ENCODE peak calls at places on chromosomes 3 and 15, in five cellular contexts. L, N, J, I and S are unnamed samples.

GRCh38 chr15:36808401-36809160 is 229.2 kb downstream of the CDIN1 start:
- DNase-seq in L (no peak), I (no peak), N (no peak), J (no peak), S (no peak)

GRCh38 chr3:114319453-114319852 is 25.6 kb downstream of the TIGIT start:
- DNase-seq in L (no peak), N (no peak), J (peak), I (no peak), S (peak)

GRCh38 chr15:46502668-46503067 is 867.8 kb downstream of the SQOR start:
- DNase-seq in I (no peak), J (no peak), N (no peak), L (no peak), S (no peak)

GRCh38 chr3:80537680-80538079 is 769.9 kb upstream of the ROBO1 start:
- DNase-seq in L (no peak), I (no peak), N (no peak), J (no peak), S (no peak)

GRCh38 chr15:37102315-37103021 is 2.1 kb upstream of the MEIS2 start:
- DNase-seq in I (peak), N (no peak), J (no peak), L (no peak), S (no peak)

GRCh38 chr3:132625613-132626012 is 28.5 kb downstream of the ACKR4 start:
- DNase-seq in J (no peak), N (no peak), I (no peak), L (no peak), S (no peak)

GRCh38 chr15:55164284-55164683 is 32.5 kb downstream of the RSL24D1 start:
- DNase-seq in L (no peak), N (no peak), J (no peak), I (no peak), S (no peak)

GRCh38 chr3:10552631-10552943 is 47.2 kb upstream of the ATP2B2 start:
- DNase-seq in N (no peak), J (no peak), L (no peak), I (no peak), S (no peak)

GRCh38 chr15:100438570-100438969 is 90.2 kb downstream of the CERS3 start:
- DNase-seq in N (peak), L (peak), J (no peak), I (peak), S (no peak)

GRCh38 chr3:156665296-156665695 is 9.1 kb upstream of the TIPARP start:
- DNase-seq in I (no peak), N (no peak), L (no peak), J (peak), S (no peak)

GRCh38 chr3:71392277-71392676 is 191.3 kb downstream of the FOXP1 start:
- DNase-seq in N (no peak), I (no peak), L (no peak), J (no peak), S (no peak)

GRCh38 chr15:25810631-25811077 is 52.5 kb downstream of the ATP10A start:
- DNase-seq in L (no peak), N (peak), J (no peak), I (no peak), S (no peak)

GRCh38 chr15:75713338-75713895 is 769 bp upstream of the CSPG4 start:
- DNase-seq in N (no peak), J (no peak), I (no peak), L (no peak), S (no peak)

GRCh38 chr3:45592830-45593707 is 1.5 kb upstream of the LIMD1 start:
- DNase-seq in L (peak), I (peak), N (peak), J (peak), S (peak)

GRCh38 chr3:123816673-123817207 is 67.4 kb downstream of the MYLK start:
- DNase-seq in N (no peak), J (peak), I (no peak), L (no peak), S (peak)

GRCh38 chr3:168968611-168969010 is 694.9 kb downstream of the MECOM start:
- DNase-seq in N (no peak), J (no peak), I (no peak), L (no peak), S (no peak)

GRCh38 chr3:82030932-82031331 is 269.5 kb upstream of the GBE1 start:
- DNase-seq in I (no peak), L (no peak), J (no peak), N (no peak), S (no peak)

DNA sequence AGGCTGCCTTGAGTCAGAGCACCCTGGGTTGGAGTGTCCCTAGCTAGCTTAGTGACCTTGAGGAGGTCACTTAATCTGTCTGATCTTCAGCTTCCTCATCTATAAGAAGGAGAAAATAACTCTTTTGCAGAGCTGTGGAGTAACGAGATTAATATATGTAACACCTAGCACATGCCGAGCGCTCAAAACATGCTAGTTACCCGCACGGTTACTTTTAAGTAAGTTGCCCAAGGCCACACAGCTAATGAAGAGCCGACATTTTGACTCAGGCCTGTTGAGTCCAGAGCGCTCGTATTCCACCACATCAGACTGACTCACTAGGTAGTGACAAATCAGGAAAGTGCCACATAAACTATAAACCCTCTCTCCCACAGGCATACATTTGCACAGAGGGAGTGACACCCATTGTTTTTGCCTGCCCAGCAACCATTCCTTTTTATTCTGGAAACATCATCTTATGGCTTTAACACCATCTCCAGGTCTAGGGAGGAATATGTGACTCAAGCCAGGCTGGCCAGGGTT is 42.4 kb downstream of the BHLHE40 start:
- DNase-seq in J (peak), I (no peak), N (no peak), L (no peak), S (no peak)
- TF ChIP-seq CTCF in J (no peak), I (no peak), N (no peak), L (no peak), S (no peak)

DNA sequence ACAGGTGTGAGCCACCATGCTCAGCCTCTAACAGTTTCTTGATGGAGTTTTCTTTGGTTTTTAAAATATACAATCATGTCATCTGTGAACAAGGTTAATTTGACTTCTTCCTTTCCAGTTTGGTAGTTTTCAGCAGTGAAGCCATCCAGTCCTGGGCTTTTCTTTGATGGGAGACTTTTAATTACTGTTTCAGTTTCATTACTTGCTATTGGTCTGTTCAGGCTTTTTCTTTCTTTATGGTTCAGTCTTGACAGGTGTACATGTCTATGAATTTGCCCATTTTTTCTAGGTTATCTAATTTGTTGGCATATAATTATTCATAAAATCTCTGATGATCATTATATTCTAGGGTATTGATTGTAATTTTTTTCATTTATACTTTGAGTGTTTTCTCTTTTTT is 36.8 kb downstream of the PFN2 start:
- DNase-seq in I (no peak), L (no peak), J (no peak), N (no peak), S (no peak)
- TF ChIP-seq CTCF in I (no peak), L (no peak), J (no peak), N (no peak), S (no peak)

GRCh38 chr3:101690972-101691371 is 4.5 kb upstream of the RPL24 start:
- DNase-seq in N (no peak), I (no peak), L (no peak), J (no peak), S (no peak)

GRCh38 chr3:101695779-101696372 is 9.4 kb upstream of the RPL24 start:
- DNase-seq in I (no peak), N (peak), L (no peak), J (peak), S (no peak)
- TF ChIP-seq CTCF in I (peak), N (peak), L (peak), J (peak), S (peak)

GRCh38 chr3:41200669-41201021 is 1.3 kb downstream of the CTNNB1 start:
- DNase-seq in L (no peak), N (peak), I (no peak), J (peak), S (no peak)

GRCh38 chr3:41204369-41204768 is 5.1 kb downstream of the CTNNB1 start:
- DNase-seq in N (no peak), I (no peak), L (no peak), J (no peak), S (no peak)

GRCh38 chr3:41205591-41205990 is 6.3 kb downstream of the CTNNB1 start:
- DNase-seq in L (no peak), N (no peak), I (no peak), J (no peak), S (no peak)

GRCh38 chr3:41202075-41202833 is 2.9 kb downstream of the CTNNB1 start:
- DNase-seq in N (no peak), L (no peak), I (no peak), J (no peak), S (no peak)

DNA sequence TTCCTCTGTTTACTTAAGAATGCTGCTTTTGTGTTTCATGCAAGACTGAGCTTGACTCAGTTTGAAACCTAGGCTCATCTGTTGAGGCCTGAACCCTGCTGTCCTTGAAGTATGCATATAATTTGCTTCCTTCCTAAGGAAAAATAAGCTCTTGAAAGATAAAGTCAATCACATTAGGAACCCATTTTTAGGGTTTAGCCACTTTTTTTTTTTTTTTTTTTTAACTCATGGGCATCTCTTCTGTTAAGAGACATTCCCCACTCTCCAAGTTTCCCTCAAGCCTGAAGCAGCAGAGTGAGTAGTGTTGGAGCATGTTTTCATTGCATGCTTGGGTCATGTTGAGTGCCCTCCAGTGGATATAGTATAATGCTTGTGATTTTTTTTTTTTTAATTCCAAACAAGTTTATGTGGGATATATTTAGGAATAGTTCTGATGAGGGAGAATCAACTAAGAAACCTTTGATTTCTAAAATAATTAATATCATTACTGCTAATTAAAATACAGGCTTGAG is 3.6 kb downstream of the CTNNB1 start:
- DNase-seq in L (no peak), I (no peak), N (no peak), J (peak), S (no peak)
- TF ChIP-seq CTCF in L (peak), I (no peak), N (no peak), J (peak), S (peak)

GRCh38 chr3:178189854-178190253 is 346.4 kb upstream of the KCNMB2 start:
- DNase-seq in J (no peak), N (no peak), I (no peak), L (no peak), S (no peak)
- TF ChIP-seq CTCF in J (no peak), N (no peak), I (no peak), L (no peak), S (no peak)

GRCh38 chr15:38257676-38258075 is 5.0 kb downstream of the SPRED1 start:
- DNase-seq in L (no peak), J (no peak), I (no peak), N (no peak), S (no peak)

GRCh38 chr15:38263996-38264395 is 11.4 kb downstream of the SPRED1 start:
- DNase-seq in N (no peak), L (no peak), I (no peak), J (no peak), S (no peak)

GRCh38 chr15:38259134-38259533 is 6.5 kb downstream of the SPRED1 start:
- DNase-seq in N (no peak), L (no peak), J (no peak), I (no peak), S (no peak)

GRCh38 chr15:38255690-38256089 is 3.1 kb downstream of the SPRED1 start:
- DNase-seq in L (no peak), N (no peak), I (no peak), J (no peak), S (no peak)

DNA sequence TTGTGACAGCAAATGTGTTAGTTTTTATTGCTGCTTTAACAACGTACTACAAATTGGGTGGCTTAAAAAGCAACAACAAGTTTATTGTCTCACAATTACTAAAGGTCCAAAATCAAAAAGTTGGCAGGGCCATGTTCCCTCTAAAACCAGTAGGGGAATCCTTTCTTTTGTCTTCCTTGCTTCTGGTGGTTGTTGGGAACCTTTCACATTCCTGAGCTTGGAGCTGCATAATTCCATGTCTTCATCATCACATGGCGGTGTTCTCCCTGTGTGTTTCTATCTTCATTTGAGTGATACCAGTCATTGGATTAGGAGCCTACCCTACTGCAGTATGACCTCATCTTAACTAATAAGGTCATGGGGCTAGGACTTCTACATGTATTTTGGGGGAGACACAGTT is 7.4 kb downstream of the SPRED1 start:
- DNase-seq in J (peak), L (no peak), I (no peak), N (no peak), S (no peak)
- TF ChIP-seq CTCF in J (peak), L (no peak), I (no peak), N (no peak), S (no peak)

GRCh38 chr15:83653639-83654378 is at the start of gene ADAMTSL3:
- DNase-seq in L (peak), J (no peak), I (peak), N (no peak), S (no peak)
- TF ChIP-seq CTCF in L (no peak), J (no peak), I (no peak), N (no peak), S (no peak)